ENCODE peak calls at places on chromosomes 3 and 15, in seven cellular contexts. C, P, B, E, Z, A and X are unnamed samples. For H3K9me3, the result is how much of the 10 kb centered on the place peaks cover.

GRCh38 chr15:80595391-80595790 is 99.7 kb upstream of the ABHD17C start:
- DNase-seq in C (no peak), P (no peak), B (no peak), E (no peak), Z (no peak), A (no peak), X (no peak)

GRCh38 chr3:176959867-176960266 is 237.4 kb downstream of the TBL1XR1 start:
- DNase-seq in C (no peak), P (no peak), B (no peak), E (no peak), Z (no peak), A (no peak), X (no peak)

GRCh38 chr3:5299146-5299545 is 111.6 kb downstream of the EDEM1 start:
- DNase-seq in C (no peak), P (no peak), B (no peak), E (no peak), Z (no peak), A (no peak), X (no peak)

GRCh38 chr3:3799173-3800075 is at the start of gene LRRN1:
- DNase-seq in C (peak), P (peak), B (no peak), E (peak), Z (peak), A (no peak), X (peak)

GRCh38 chr15:73081321-73081958 is 29.2 kb downstream of the NEO1 start:
- DNase-seq in C (peak), P (peak), B (peak), E (peak), Z (peak), A (peak), X (peak)

GRCh38 chr15:89225588-89225987 is 4.2 kb upstream of the RLBP1 start:
- DNase-seq in C (no peak), P (no peak), B (no peak), E (no peak), Z (no peak), A (no peak), X (no peak)

GRCh38 chr3:128392812-128393544 is 73.7 kb downstream of the DNAJB8 start:
- DNase-seq in C (no peak), P (peak), B (no peak), E (no peak), Z (no peak), A (no peak), X (no peak)

GRCh38 chr3:10554236-10554611 is 48.8 kb upstream of the ATP2B2 start:
- DNase-seq in C (no peak), P (no peak), B (no peak), E (no peak), Z (no peak), A (no peak), X (no peak)

GRCh38 chr3:133734305-133734704 is 11.9 kb upstream of the TF start:
- DNase-seq in C (no peak), P (no peak), B (no peak), E (no peak), Z (no peak), A (no peak), X (no peak)

GRCh38 chr15:96332854-96333193 is 2.3 kb downstream of the NR2F2 start:
- DNase-seq in C (no peak), P (no peak), B (no peak), E (no peak), Z (no peak), A (no peak), X (no peak)

DNA sequence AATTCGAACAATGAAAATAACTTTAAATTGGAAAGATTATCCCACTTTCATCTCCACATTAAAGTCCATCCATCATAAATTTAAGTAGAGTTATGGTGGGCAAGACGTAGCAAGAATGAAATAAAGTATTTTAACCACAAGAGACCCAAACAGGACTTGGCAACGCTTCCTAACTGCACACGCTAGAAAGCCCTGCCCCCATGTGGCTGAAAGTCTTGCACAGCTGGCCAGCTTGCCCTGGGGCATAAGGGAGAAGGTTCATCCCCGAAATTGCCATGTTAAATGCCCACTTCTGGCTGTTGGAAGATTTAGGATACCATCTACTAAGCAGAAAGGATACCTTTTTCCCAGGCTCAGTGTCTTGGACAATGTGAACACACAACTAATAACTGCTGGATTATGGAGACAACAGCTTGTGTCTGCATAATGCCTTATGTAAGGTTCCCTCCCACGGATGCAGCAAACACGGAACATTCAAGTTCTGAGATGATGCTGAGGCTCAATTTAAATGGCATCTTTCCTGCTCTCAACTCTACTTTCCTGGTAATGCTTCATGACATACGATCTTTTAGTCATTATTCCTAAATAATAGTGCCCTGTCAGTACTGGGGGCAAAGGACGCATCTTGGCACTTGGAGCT is 116.6 kb upstream of the TJP1 start:
- DNase-seq in C (no peak), P (no peak), B (no peak), E (no peak), Z (no peak), A (no peak), X (no peak)
- TF ChIP-seq CTCF in C (no peak), P (peak), B (peak), E (peak), Z (no peak), A (peak), X (peak)

GRCh38 chr15:42348083-42348482 is 11.2 kb upstream of the CAPN3 start:
- DNase-seq in C (no peak), P (no peak), B (no peak), E (no peak), Z (no peak), A (no peak), X (no peak)

GRCh38 chr15:42338500-42338899 is 20.8 kb upstream of the CAPN3 start:
- DNase-seq in C (no peak), P (no peak), B (no peak), E (no peak), Z (no peak), A (no peak), X (no peak)

GRCh38 chr15:42345502-42345901 is 13.8 kb upstream of the CAPN3 start:
- DNase-seq in C (no peak), P (no peak), B (no peak), E (no peak), Z (no peak), A (no peak), X (no peak)

GRCh38 chr15:42344763-42345162 is 14.5 kb upstream of the CAPN3 start:
- DNase-seq in C (no peak), P (no peak), B (peak), E (no peak), Z (no peak), A (no peak), X (no peak)

GRCh38 chr15:42343596-42344232 is 15.6 kb upstream of the CAPN3 start:
- DNase-seq in C (no peak), P (no peak), B (no peak), E (no peak), Z (no peak), A (no peak), X (no peak)
- H3K9me3 ChIP-seq in C (under half), P (under half), B (under half), E (under half), Z (under half), A (under half), X (under half)

DNA sequence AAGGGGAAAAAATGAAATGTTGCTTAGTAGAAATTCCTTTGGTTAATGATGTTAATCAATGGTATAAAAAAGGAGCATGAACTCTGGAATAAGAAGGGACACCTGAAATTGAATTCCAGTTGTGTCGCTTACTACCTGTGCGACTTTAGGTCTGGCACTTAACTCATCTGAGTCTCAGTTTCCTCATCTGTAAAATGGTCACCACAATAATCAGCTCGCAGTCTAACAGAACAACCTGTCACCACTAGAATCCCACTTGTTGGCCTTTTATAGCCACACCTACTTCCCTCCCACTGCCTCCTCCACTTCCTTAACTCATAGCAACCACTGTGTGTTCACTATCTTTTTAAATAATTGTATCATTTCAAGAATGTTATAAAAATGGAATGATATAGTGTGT is 2.5 kb downstream of the PLAAT1 start:
- DNase-seq in C (no peak), P (no peak), B (no peak), E (no peak), Z (no peak), A (no peak), X (no peak)
- H3K4me3 ChIP-seq in C (peak), P (no peak), B (no peak), E (no peak), Z (no peak), A (no peak), X (no peak)

GRCh38 chr3:140753865-140754754 is 76.2 kb downstream of the TRIM42 start:
- DNase-seq in C (no peak), P (no peak), B (no peak), E (no peak), Z (no peak), A (no peak), X (no peak)
- TF ChIP-seq CTCF in C (no peak), P (no peak), B (no peak), E (no peak), Z (no peak), A (no peak), X (no peak)

DNA sequence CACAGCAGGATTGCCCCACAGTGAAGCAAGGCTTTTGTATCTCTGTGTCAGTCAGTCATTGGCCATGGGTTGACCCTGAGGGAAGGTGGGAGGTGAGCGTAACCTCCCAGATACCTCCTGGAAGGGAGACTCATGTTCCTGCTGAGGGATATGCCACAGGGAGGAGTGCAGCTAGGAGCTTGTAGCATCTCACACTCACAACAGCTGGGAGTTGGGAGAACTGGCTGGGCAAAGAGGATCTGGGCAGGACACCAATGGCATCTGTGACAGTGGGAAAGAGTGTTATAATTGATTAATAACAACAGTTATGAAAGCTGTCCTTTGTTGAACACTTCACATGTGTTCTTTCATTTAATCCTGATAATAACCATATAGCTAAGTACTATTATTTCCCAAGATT is 171.0 kb downstream of the TLE3 start:
- DNase-seq in C (no peak), P (no peak), B (no peak), E (no peak), Z (no peak), A (no peak), X (no peak)
- H3K9me3 ChIP-seq in C (under half), P (under half), B (under half), E (under half), Z (under half), A (under half), X (under half)

GRCh38 chr15:99455796-99456160 is 110.0 kb upstream of the MEF2A start:
- DNase-seq in C (no peak), P (no peak), B (no peak), E (peak), Z (no peak), A (no peak), X (peak)

GRCh38 chr15:99453646-99454045 is 112.1 kb upstream of the MEF2A start:
- DNase-seq in C (no peak), P (no peak), B (no peak), E (peak), Z (no peak), A (no peak), X (no peak)

GRCh38 chr15:99452728-99453643 is 112.8 kb upstream of the MEF2A start:
- DNase-seq in C (peak), P (peak), B (peak), E (peak), Z (peak), A (no peak), X (peak)

GRCh38 chr15:99454941-99455795 is 110.6 kb upstream of the MEF2A start:
- DNase-seq in C (peak), P (peak), B (peak), E (peak), Z (no peak), A (peak), X (peak)

GRCh38 chr15:99454107-99454809 is 111.5 kb upstream of the MEF2A start:
- DNase-seq in C (no peak), P (no peak), B (no peak), E (peak), Z (no peak), A (no peak), X (no peak)
- H3K4me3 ChIP-seq in C (peak), P (no peak), B (no peak), E (no peak), Z (no peak), A (no peak), X (no peak)

GRCh38 chr3:142929109-142929508 is 34.4 kb downstream of the PAQR9 start:
- DNase-seq in C (peak), P (peak), B (no peak), E (peak), Z (peak), A (no peak), X (peak)
- TF ChIP-seq CTCF in C (peak), P (peak), B (no peak), E (peak), Z (peak), A (peak), X (peak)

GRCh38 chr15:25093455-25094029 is 138.8 kb downstream of the SNRPN start:
- DNase-seq in C (no peak), P (no peak), B (no peak), E (no peak), Z (peak), A (no peak), X (no peak)

GRCh38 chr15:25092661-25093060 is 137.9 kb downstream of the SNRPN start:
- DNase-seq in C (no peak), P (no peak), B (no peak), E (no peak), Z (no peak), A (no peak), X (no peak)

GRCh38 chr15:25090073-25090733 is 135.4 kb downstream of the SNRPN start:
- DNase-seq in C (no peak), P (no peak), B (no peak), E (no peak), Z (no peak), A (no peak), X (no peak)

GRCh38 chr15:25089577-25089976 is 134.8 kb downstream of the SNRPN start:
- DNase-seq in C (no peak), P (no peak), B (no peak), E (no peak), Z (no peak), A (no peak), X (no peak)

DNA sequence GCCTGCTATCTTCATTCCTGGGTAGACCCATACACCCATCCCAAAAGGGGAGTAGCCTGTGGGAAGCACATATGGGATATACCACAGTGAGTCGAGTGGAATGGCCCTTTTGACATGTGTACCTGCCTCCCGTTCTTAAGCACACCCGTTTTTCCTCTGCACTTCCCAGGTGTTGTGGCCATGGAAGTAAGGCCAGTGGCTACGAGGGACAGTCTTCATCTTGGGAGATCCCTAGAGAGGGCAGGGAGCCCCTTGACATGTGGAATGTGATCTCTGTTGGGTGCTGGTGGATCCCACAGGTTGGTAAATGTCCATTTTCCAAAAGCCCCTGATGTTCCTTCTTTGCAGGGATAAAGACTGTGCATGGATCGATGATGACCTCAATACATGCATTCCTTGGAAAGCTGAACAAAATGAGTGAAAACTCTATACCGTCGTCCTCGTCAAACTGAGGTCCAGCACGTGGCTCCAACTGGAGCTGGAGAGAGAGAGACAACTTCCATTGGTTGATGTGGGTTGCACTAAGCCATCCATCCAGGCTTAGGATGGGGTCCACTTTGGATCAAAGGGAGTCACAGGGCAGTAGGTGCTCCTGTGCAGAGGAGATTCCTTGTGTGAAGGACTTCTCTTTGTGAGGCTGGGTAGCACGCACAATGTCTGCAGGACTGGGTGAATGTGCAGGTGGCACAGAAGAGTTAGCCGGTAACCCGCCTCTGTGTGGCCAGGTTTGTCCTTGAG is 136.8 kb downstream of the SNRPN start:
- DNase-seq in C (no peak), P (no peak), B (no peak), E (no peak), Z (no peak), A (no peak), X (no peak)
- H3K9me3 ChIP-seq in C (half or more), P (under half), B (half or more), E (under half), Z (under half), A (half or more), X (under half)

GRCh38 chr3:197030379-197031314 is 1.0 kb upstream of the MELTF start:
- DNase-seq in C (no peak), P (no peak), B (no peak), E (no peak), Z (peak), A (no peak), X (no peak)

GRCh38 chr3:197031315-197032285 is 2.0 kb upstream of the MELTF start:
- DNase-seq in C (peak), P (peak), B (peak), E (no peak), Z (peak), A (peak), X (peak)

GRCh38 chr3:197028711-197029510 is 706 bp downstream of the MELTF start:
- DNase-seq in C (no peak), P (no peak), B (no peak), E (no peak), Z (peak), A (no peak), X (no peak)

GRCh38 chr3:197027896-197028710 is 1.5 kb downstream of the MELTF start:
- DNase-seq in C (no peak), P (no peak), B (no peak), E (no peak), Z (peak), A (no peak), X (no peak)

DNA sequence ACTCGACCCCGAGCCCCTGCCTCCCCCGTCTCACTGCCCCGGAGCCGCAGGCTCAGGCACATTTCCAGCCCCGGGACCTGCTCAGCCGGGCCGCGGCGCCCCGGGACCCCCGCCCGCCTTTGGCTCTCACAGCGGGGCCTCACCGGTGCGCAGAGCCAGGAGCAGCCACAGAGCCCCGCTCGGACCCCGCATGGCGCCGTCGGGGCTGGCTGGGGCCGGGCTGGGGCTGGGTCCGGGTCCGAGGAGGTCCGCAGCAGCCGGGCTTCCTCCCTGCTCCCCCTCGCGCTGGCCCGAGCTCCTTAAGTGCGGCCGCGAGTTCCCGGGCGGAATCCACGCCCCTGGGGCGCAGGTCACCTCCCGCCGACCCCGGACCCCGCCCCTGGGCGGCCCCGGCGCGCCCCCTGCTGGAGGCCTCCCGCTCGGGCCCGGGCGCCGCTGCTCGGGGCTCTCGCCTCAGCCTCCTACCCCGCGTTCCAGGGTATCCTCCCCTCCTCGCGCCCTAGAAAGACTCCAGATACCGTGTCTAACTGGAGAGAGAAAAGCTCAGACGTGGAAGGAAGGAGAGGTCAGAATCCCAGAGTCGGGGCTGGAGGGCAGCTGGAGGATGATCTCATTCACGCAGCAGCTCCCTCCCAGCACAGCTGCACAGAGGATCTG is at the start of gene MELTF:
- DNase-seq in C (peak), P (peak), B (peak), E (peak), Z (peak), A (peak), X (no peak)
- H3K4me3 ChIP-seq in C (peak), P (no peak), B (peak), E (peak), Z (peak), A (peak), X (peak)

DNA sequence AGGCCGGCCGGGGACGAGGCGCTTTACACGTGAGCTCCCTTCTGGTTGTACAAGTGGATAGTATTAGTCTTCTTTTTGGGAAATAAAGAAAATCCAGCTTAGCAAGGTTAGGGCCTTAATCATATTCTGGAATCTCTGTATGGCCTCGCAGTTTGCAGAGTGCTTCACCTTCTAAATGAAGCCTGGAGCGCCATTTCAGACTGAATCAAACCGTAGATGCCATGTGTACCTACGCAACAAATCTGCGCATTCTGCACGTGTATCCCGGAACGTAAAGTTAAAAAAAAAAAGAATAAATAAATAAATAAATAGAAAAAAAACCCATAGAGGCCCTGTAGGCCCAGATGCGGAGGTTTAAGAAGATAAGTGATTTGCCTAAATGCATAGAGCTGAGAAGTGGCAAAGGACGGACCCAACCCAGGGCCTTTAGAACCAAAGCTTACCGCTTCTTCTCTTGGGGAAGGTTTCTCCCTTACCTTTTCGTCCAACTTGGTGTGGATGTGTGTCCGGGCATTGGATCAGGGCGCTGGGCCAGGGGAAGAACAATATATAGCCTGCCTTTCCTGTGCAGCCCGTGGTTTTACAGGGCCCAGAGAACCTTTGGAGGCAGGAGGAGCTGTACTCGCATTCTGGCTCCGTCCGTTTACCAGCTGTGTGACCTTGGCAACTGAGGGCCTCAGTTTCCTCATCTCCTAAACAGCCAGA is 516 bp upstream of the P3H2 start:
- DNase-seq in C (no peak), P (no peak), B (no peak), E (no peak), Z (no peak), A (no peak), X (no peak)
- TF ChIP-seq CTCF in C (no peak), P (no peak), B (no peak), E (no peak), Z (no peak), A (no peak), X (no peak)